ENCODE peak calls at places on chromosomes 1 and 21, in seven cellular contexts. O is AG10803, B is GM23338, J is prostate gland, R is endodermal cell, G is retinal pigment epithelial cell, L is IMR-90. K is an unnamed sample.

GRCh38 chr1:33455537-33456301 is 16.7 kb upstream of the ZSCAN20 start:
- DNase-seq in O (peak; percentile 89), B (peak; percentile 77), J (peak; percentile 58), R (peak; percentile 79), G (peak; percentile 68), L (peak; percentile 90), K (peak; percentile 93)

GRCh38 chr1:160007577-160008200 is 24.1 kb downstream of the PIGM start:
- DNase-seq in O (no peak), B (peak; percentile 77), J (no peak), R (no peak), G (no peak), L (peak; percentile 32), K (peak; percentile 38)

GRCh38 chr1:9079980-9080703 is 10.7 kb upstream of the SLC2A5 start:
- DNase-seq in O (no peak), B (no peak), J (no peak), R (no peak), G (no peak), L (no peak), K (no peak)

GRCh38 chr21:45957986-45958610 is 23.5 kb upstream of the COL6A1 start:
- DNase-seq in O (peak; percentile 91), B (no peak), J (no peak), R (no peak), G (no peak), L (peak; percentile 30), K (peak; percentile 86)

GRCh38 chr1:210607361-210607760 is 278.7 kb downstream of the HHAT start:
- DNase-seq in O (no peak), B (no peak), J (no peak), R (no peak), G (no peak), L (no peak), K (no peak)

GRCh38 chr1:108747128-108747827 is 804 bp downstream of the STXBP3 start:
- DNase-seq in O (peak; percentile 87), B (peak; percentile 83), J (peak; percentile 79), R (peak; percentile 88), G (peak; percentile 51), L (peak; percentile 84), K (peak; percentile 85)

GRCh38 chr1:53560572-53561487 is 101.6 kb downstream of the DMRTB1 start:
- DNase-seq in O (no peak), B (no peak), J (no peak), R (no peak), G (no peak), L (peak; percentile 44), K (no peak)

GRCh38 chr1:77316966-77317365 is 35.1 kb downstream of the AK5 start:
- DNase-seq in O (peak; percentile 48), B (no peak), J (no peak), R (no peak), G (no peak), L (peak; percentile 48), K (peak; percentile 10)

GRCh38 chr1:46134660-46135331 is 2.4 kb upstream of the PIK3R3 start:
- DNase-seq in O (peak; percentile 56), B (no peak), J (peak; percentile 59), R (no peak), G (peak; percentile 67), L (peak; percentile 95), K (peak; percentile 95)

GRCh38 chr1:2230781-2231666 is 2.9 kb downstream of the SKI start:
- DNase-seq in O (peak; percentile 15), B (peak; percentile 20), J (no peak), R (peak; percentile 64), G (no peak), L (no peak), K (peak; percentile 39)

GRCh38 chr1:1629430-1630190 is 2.4 kb upstream of the MMP23B start:
- DNase-seq in O (no peak), B (peak; percentile 72), J (no peak), R (no peak), G (no peak), L (no peak), K (no peak)

GRCh38 chr21:31781737-31782136 is 49.8 kb upstream of the SCAF4 start:
- DNase-seq in O (peak; percentile 23), B (no peak), J (peak; percentile 19), R (no peak), G (peak; percentile 3), L (peak; percentile 53), K (peak; percentile 83)

GRCh38 chr1:78834201-78834741 is 172.3 kb downstream of the ADGRL4 start:
- DNase-seq in O (no peak), B (no peak), J (no peak), R (no peak), G (no peak), L (no peak), K (peak; percentile 6)

GRCh38 chr21:45443595-45444181 is 38.7 kb downstream of the COL18A1 start:
- DNase-seq in O (no peak), B (no peak), J (no peak), R (no peak), G (no peak), L (no peak), K (no peak)

GRCh38 chr1:53543130-53543770 is 84.1 kb downstream of the DMRTB1 start:
- DNase-seq in O (peak; percentile 18), B (no peak), J (no peak), R (no peak), G (no peak), L (no peak), K (no peak)

GRCh38 chr1:9792156-9793042 is 31.4 kb downstream of the CLSTN1 start:
- DNase-seq in O (peak; percentile 6), B (peak; percentile 88), J (no peak), R (peak; percentile 87), G (no peak), L (peak; percentile 36), K (peak; percentile 16)

GRCh38 chr1:9653195-9653782 is 1.8 kb downstream of the PIK3CD start:
- DNase-seq in O (no peak), B (no peak), J (no peak), R (no peak), G (no peak), L (no peak), K (no peak)

GRCh38 chr1:149936076-149936991 is at the start of gene MTMR11:
- DNase-seq in O (no peak), B (peak; percentile 62), J (peak; percentile 32), R (peak; percentile 67), G (no peak), L (peak; percentile 34), K (peak; percentile 42)

GRCh38 chr21:16455978-16456377 is 726.2 kb downstream of the USP25 start:
- DNase-seq in O (peak; percentile 17), B (peak; percentile 4), J (no peak), R (no peak), G (no peak), L (no peak), K (peak; percentile 21)

GRCh38 chr1:68346192-68346808 is 103.5 kb downstream of the RPE65 start:
- DNase-seq in O (peak; percentile 23), B (peak; percentile 50), J (no peak), R (no peak), G (no peak), L (peak; percentile 46), K (peak; percentile 63)

GRCh38 chr1:196527941-196528340 is 80.3 kb downstream of the KCNT2 start:
- DNase-seq in O (peak; percentile 18), B (no peak), J (no peak), R (no peak), G (no peak), L (no peak), K (peak; percentile 54)

GRCh38 chr1:237043846-237044636 is 2.1 kb downstream of the RYR2 start:
- DNase-seq in O (no peak), B (peak; percentile 51), J (no peak), R (peak; percentile 65), G (no peak), L (no peak), K (no peak)

GRCh38 chr1:237042467-237042891 is 495 bp downstream of the RYR2 start:
- DNase-seq in O (no peak), B (peak; percentile 51), J (no peak), R (peak; percentile 69), G (no peak), L (no peak), K (no peak)

GRCh38 chr1:237048803-237049202 is 6.8 kb downstream of the RYR2 start:
- DNase-seq in O (no peak), B (no peak), J (no peak), R (no peak), G (no peak), L (no peak), K (no peak)

GRCh38 chr1:237042892-237043576 is 1.1 kb downstream of the RYR2 start:
- DNase-seq in O (no peak), B (peak; percentile 60), J (no peak), R (peak; percentile 73), G (peak; percentile 17), L (no peak), K (no peak)

GRCh38 chr1:237045278-237046016 is 3.5 kb downstream of the RYR2 start:
- DNase-seq in O (no peak), B (peak; percentile 85), J (no peak), R (peak; percentile 54), G (no peak), L (no peak), K (no peak)
- H3K4me3 ChIP-seq in O (no peak overlapping the region), B (peak overlapping the region; percentile 70), J (no peak overlapping the region), R (no peak overlapping the region), G (no peak overlapping the region), L (no peak overlapping the region), K (no peak overlapping the region)

GRCh38 chr1:23854568-23854967 is 13.5 kb downstream of the FUCA1 start:
- DNase-seq in O (no peak), B (peak; percentile 10), J (no peak), R (no peak), G (no peak), L (no peak), K (peak; percentile 8)
- TF ChIP-seq CTCF in O (peak; percentile 48), B (no peak), J (no peak), R (peak; percentile 45), G (peak; percentile 33), L (peak; percentile 33), K (peak; percentile 23)

GRCh38 chr1:20366766-20367602 is 76.3 kb downstream of the VWA5B1 start:
- DNase-seq in O (peak; percentile 23), B (peak; percentile 92), J (no peak), R (peak; percentile 93), G (no peak), L (peak; percentile 45), K (peak; percentile 60)
- H3K4me3 ChIP-seq in O (no peak overlapping the region), B (peak overlapping the region; percentile 68), J (peak overlapping the region; percentile 2), R (peak overlapping the region; percentile 72), G (peak overlapping the region; percentile 10), L (peak overlapping the region; percentile 24), K (peak overlapping the region; percentile 12)

DNA sequence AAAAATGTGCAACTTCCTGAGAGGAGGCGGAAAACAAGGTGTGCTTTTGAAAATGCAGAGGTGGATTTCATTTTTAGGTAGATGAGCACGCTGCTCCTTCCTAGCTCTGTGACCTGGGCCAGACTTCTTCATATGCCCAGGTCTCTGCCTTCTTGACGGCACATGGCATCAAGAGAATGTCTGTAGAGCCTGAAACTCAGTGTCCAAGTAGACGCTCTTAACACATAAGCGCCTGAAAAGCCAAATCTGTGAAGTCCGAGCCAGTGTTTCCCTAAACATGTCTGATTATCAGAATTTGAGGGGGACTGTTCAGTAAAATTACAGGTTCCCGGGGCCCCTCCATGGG is 25.7 kb downstream of the FHAD1 start:
- DNase-seq in O (no peak), B (no peak), J (no peak), R (no peak), G (no peak), L (no peak), K (no peak)
- TF ChIP-seq CTCF in O (no peak), B (no peak), J (no peak), R (peak; percentile 28), G (no peak), L (no peak), K (no peak)

GRCh38 chr1:22174446-22174845 is 31.5 kb upstream of the WNT4 start:
- DNase-seq in O (no peak), B (no peak), J (no peak), R (no peak), G (no peak), L (no peak), K (no peak)
- H3K4me3 ChIP-seq in O (no peak overlapping the region), B (no peak overlapping the region), J (no peak overlapping the region), R (no peak overlapping the region), G (no peak overlapping the region), L (no peak overlapping the region), K (no peak overlapping the region)

GRCh38 chr1:145792484-145792883 is 31.4 kb downstream of the RNF115 start:
- DNase-seq in O (no peak), B (no peak), J (no peak), R (no peak), G (no peak), L (no peak), K (no peak)
- TF ChIP-seq CTCF in O (no peak), B (no peak), J (no peak), R (no peak), G (no peak), L (no peak), K (no peak)